ENCODE peak calls at places on chromosomes 5 and 9, in seven cellular contexts. One of them, this sample, is unnamed.

GRCh38 chr5:151675956-151676712 is 10.6 kb downstream of the SPARC start:
- DNase-seq in sciatic nerve: no peak
- DNase-seq in HCT116: no peak
- DNase-seq in activated T-helper 9 cell treated with anti-CD3 and anti-CD28 coated beads, Interleukin-2, amount 50 U/mL, for 16 hours: no peak
- DNase-seq in pancreas: no peak
- DNase-seq in skeletal muscle cell: no peak
- DNase-seq in stimulated activated CD4-positive, alpha-beta T cell treated with anti-CD3 and anti-CD28 coated beads, Interleukin-2, amount 100 ng/mL, for 24 hours: no peak
- DNase-seq in this sample: no peak

GRCh38 chr9:108150736-108151135 is 661.2 kb upstream of the KLF4 start:
- DNase-seq in sciatic nerve: no peak
- DNase-seq in HCT116: no peak
- DNase-seq in activated T-helper 9 cell treated with anti-CD3 and anti-CD28 coated beads, Interleukin-2, amount 50 U/mL, for 16 hours: no peak
- DNase-seq in pancreas: no peak
- DNase-seq in skeletal muscle cell: no peak
- DNase-seq in stimulated activated CD4-positive, alpha-beta T cell treated with anti-CD3 and anti-CD28 coated beads, Interleukin-2, amount 100 ng/mL, for 24 hours: no peak
- DNase-seq in this sample: no peak

GRCh38 chr9:6598249-6598725 is 47.2 kb downstream of the GLDC start:
- DNase-seq in sciatic nerve: no peak
- DNase-seq in HCT116: no peak
- DNase-seq in activated T-helper 9 cell treated with anti-CD3 and anti-CD28 coated beads, Interleukin-2, amount 50 U/mL, for 16 hours: peak; percentile 3
- DNase-seq in pancreas: no peak
- DNase-seq in skeletal muscle cell: no peak
- DNase-seq in stimulated activated CD4-positive, alpha-beta T cell treated with anti-CD3 and anti-CD28 coated beads, Interleukin-2, amount 100 ng/mL, for 24 hours: peak; percentile 31
- DNase-seq in this sample: no peak

GRCh38 chr9:26502311-26502710 is 390.3 kb downstream of the CAAP1 start:
- DNase-seq in sciatic nerve: no peak
- DNase-seq in HCT116: no peak
- DNase-seq in activated T-helper 9 cell treated with anti-CD3 and anti-CD28 coated beads, Interleukin-2, amount 50 U/mL, for 16 hours: no peak
- DNase-seq in pancreas: no peak
- DNase-seq in skeletal muscle cell: no peak
- DNase-seq in stimulated activated CD4-positive, alpha-beta T cell treated with anti-CD3 and anti-CD28 coated beads, Interleukin-2, amount 100 ng/mL, for 24 hours: no peak
- DNase-seq in this sample: no peak

GRCh38 chr5:73892806-73893205 is 266.8 kb downstream of the ARHGEF28 start:
- DNase-seq in sciatic nerve: no peak
- DNase-seq in HCT116: no peak
- DNase-seq in activated T-helper 9 cell treated with anti-CD3 and anti-CD28 coated beads, Interleukin-2, amount 50 U/mL, for 16 hours: no peak
- DNase-seq in pancreas: no peak
- DNase-seq in skeletal muscle cell: peak; percentile 94
- DNase-seq in stimulated activated CD4-positive, alpha-beta T cell treated with anti-CD3 and anti-CD28 coated beads, Interleukin-2, amount 100 ng/mL, for 24 hours: no peak
- DNase-seq in this sample: no peak

GRCh38 chr5:71887680-71888079 is 168.6 kb downstream of the CARTPT start:
- DNase-seq in sciatic nerve: no peak
- DNase-seq in HCT116: peak; percentile 77
- DNase-seq in activated T-helper 9 cell treated with anti-CD3 and anti-CD28 coated beads, Interleukin-2, amount 50 U/mL, for 16 hours: no peak
- DNase-seq in pancreas: no peak
- DNase-seq in skeletal muscle cell: peak; percentile 72
- DNase-seq in stimulated activated CD4-positive, alpha-beta T cell treated with anti-CD3 and anti-CD28 coated beads, Interleukin-2, amount 100 ng/mL, for 24 hours: no peak
- DNase-seq in this sample: peak; percentile 14

GRCh38 chr5:53479656-53480473 is 564 bp upstream of the FST start:
- DNase-seq in sciatic nerve: peak; percentile 85
- DNase-seq in HCT116: no peak
- DNase-seq in activated T-helper 9 cell treated with anti-CD3 and anti-CD28 coated beads, Interleukin-2, amount 50 U/mL, for 16 hours: no peak
- DNase-seq in pancreas: peak; percentile 14
- DNase-seq in skeletal muscle cell: no peak
- DNase-seq in stimulated activated CD4-positive, alpha-beta T cell treated with anti-CD3 and anti-CD28 coated beads, Interleukin-2, amount 100 ng/mL, for 24 hours: no peak
- DNase-seq in this sample: no peak

GRCh38 chr5:139705655-139706587 is 57.8 kb downstream of the CXXC5 start:
- DNase-seq in sciatic nerve: no peak
- DNase-seq in HCT116: no peak
- DNase-seq in activated T-helper 9 cell treated with anti-CD3 and anti-CD28 coated beads, Interleukin-2, amount 50 U/mL, for 16 hours: no peak
- DNase-seq in pancreas: no peak
- DNase-seq in skeletal muscle cell: no peak
- DNase-seq in stimulated activated CD4-positive, alpha-beta T cell treated with anti-CD3 and anti-CD28 coated beads, Interleukin-2, amount 100 ng/mL, for 24 hours: no peak
- DNase-seq in this sample: no peak

GRCh38 chr9:31359071-31359470 is 1025.4 kb upstream of the ACO1 start:
- DNase-seq in sciatic nerve: no peak
- DNase-seq in HCT116: no peak
- DNase-seq in activated T-helper 9 cell treated with anti-CD3 and anti-CD28 coated beads, Interleukin-2, amount 50 U/mL, for 16 hours: no peak
- DNase-seq in pancreas: no peak
- DNase-seq in skeletal muscle cell: no peak
- DNase-seq in stimulated activated CD4-positive, alpha-beta T cell treated with anti-CD3 and anti-CD28 coated beads, Interleukin-2, amount 100 ng/mL, for 24 hours: no peak
- DNase-seq in this sample: no peak

GRCh38 chr5:40678021-40678939 is 1.4 kb upstream of the PTGER4 start:
- DNase-seq in sciatic nerve: no peak
- DNase-seq in HCT116: no peak
- DNase-seq in activated T-helper 9 cell treated with anti-CD3 and anti-CD28 coated beads, Interleukin-2, amount 50 U/mL, for 16 hours: no peak
- DNase-seq in pancreas: no peak
- DNase-seq in skeletal muscle cell: no peak
- DNase-seq in stimulated activated CD4-positive, alpha-beta T cell treated with anti-CD3 and anti-CD28 coated beads, Interleukin-2, amount 100 ng/mL, for 24 hours: no peak
- DNase-seq in this sample: no peak

GRCh38 chr5:154370730-154371334 is 75.0 kb upstream of the SAP30L start:
- DNase-seq in sciatic nerve: no peak
- DNase-seq in HCT116: no peak
- DNase-seq in activated T-helper 9 cell treated with anti-CD3 and anti-CD28 coated beads, Interleukin-2, amount 50 U/mL, for 16 hours: no peak
- DNase-seq in pancreas: no peak
- DNase-seq in skeletal muscle cell: no peak
- DNase-seq in stimulated activated CD4-positive, alpha-beta T cell treated with anti-CD3 and anti-CD28 coated beads, Interleukin-2, amount 100 ng/mL, for 24 hours: no peak
- DNase-seq in this sample: no peak

GRCh38 chr9:124202447-124202971 is 55.2 kb upstream of the NEK6 start:
- DNase-seq in sciatic nerve: no peak
- DNase-seq in HCT116: no peak
- DNase-seq in activated T-helper 9 cell treated with anti-CD3 and anti-CD28 coated beads, Interleukin-2, amount 50 U/mL, for 16 hours: peak; percentile 73
- DNase-seq in pancreas: no peak
- DNase-seq in skeletal muscle cell: no peak
- DNase-seq in stimulated activated CD4-positive, alpha-beta T cell treated with anti-CD3 and anti-CD28 coated beads, Interleukin-2, amount 100 ng/mL, for 24 hours: peak; percentile 84
- DNase-seq in this sample: no peak

GRCh38 chr9:88950341-88951141 is 40.7 kb upstream of the S1PR3 start:
- DNase-seq in sciatic nerve: no peak
- DNase-seq in HCT116: no peak
- DNase-seq in activated T-helper 9 cell treated with anti-CD3 and anti-CD28 coated beads, Interleukin-2, amount 50 U/mL, for 16 hours: no peak
- DNase-seq in pancreas: no peak
- DNase-seq in skeletal muscle cell: peak; percentile 59
- DNase-seq in stimulated activated CD4-positive, alpha-beta T cell treated with anti-CD3 and anti-CD28 coated beads, Interleukin-2, amount 100 ng/mL, for 24 hours: no peak
- DNase-seq in this sample: no peak

GRCh38 chr5:167853421-167853820 is 438.0 kb upstream of the WWC1 start:
- DNase-seq in sciatic nerve: no peak
- DNase-seq in HCT116: no peak
- DNase-seq in activated T-helper 9 cell treated with anti-CD3 and anti-CD28 coated beads, Interleukin-2, amount 50 U/mL, for 16 hours: no peak
- DNase-seq in pancreas: no peak
- DNase-seq in skeletal muscle cell: peak; percentile 24
- DNase-seq in stimulated activated CD4-positive, alpha-beta T cell treated with anti-CD3 and anti-CD28 coated beads, Interleukin-2, amount 100 ng/mL, for 24 hours: no peak
- DNase-seq in this sample: no peak

GRCh38 chr9:121885345-121885901 is 207.7 kb downstream of the TTLL11 start:
- DNase-seq in sciatic nerve: no peak
- DNase-seq in HCT116: no peak
- DNase-seq in activated T-helper 9 cell treated with anti-CD3 and anti-CD28 coated beads, Interleukin-2, amount 50 U/mL, for 16 hours: no peak
- DNase-seq in pancreas: no peak
- DNase-seq in skeletal muscle cell: peak; percentile 45
- DNase-seq in stimulated activated CD4-positive, alpha-beta T cell treated with anti-CD3 and anti-CD28 coated beads, Interleukin-2, amount 100 ng/mL, for 24 hours: no peak
- DNase-seq in this sample: no peak

GRCh38 chr5:97534166-97534565 is 351.1 kb upstream of the RIOK2 start:
- DNase-seq in sciatic nerve: no peak
- DNase-seq in HCT116: peak; percentile 51
- DNase-seq in activated T-helper 9 cell treated with anti-CD3 and anti-CD28 coated beads, Interleukin-2, amount 50 U/mL, for 16 hours: no peak
- DNase-seq in pancreas: no peak
- DNase-seq in skeletal muscle cell: peak; percentile 75
- DNase-seq in stimulated activated CD4-positive, alpha-beta T cell treated with anti-CD3 and anti-CD28 coated beads, Interleukin-2, amount 100 ng/mL, for 24 hours: no peak
- DNase-seq in this sample: peak; percentile 19

GRCh38 chr9:15137658-15138356 is 169.2 kb downstream of the TTC39B start:
- DNase-seq in sciatic nerve: no peak
- DNase-seq in HCT116: no peak
- DNase-seq in activated T-helper 9 cell treated with anti-CD3 and anti-CD28 coated beads, Interleukin-2, amount 50 U/mL, for 16 hours: no peak
- DNase-seq in pancreas: no peak
- DNase-seq in skeletal muscle cell: no peak
- DNase-seq in stimulated activated CD4-positive, alpha-beta T cell treated with anti-CD3 and anti-CD28 coated beads, Interleukin-2, amount 100 ng/mL, for 24 hours: no peak
- DNase-seq in this sample: no peak

GRCh38 chr5:141655020-141655419 is 3.8 kb upstream of the FCHSD1 start:
- DNase-seq in sciatic nerve: no peak
- DNase-seq in HCT116: no peak
- DNase-seq in activated T-helper 9 cell treated with anti-CD3 and anti-CD28 coated beads, Interleukin-2, amount 50 U/mL, for 16 hours: no peak
- DNase-seq in pancreas: no peak
- DNase-seq in skeletal muscle cell: no peak
- DNase-seq in stimulated activated CD4-positive, alpha-beta T cell treated with anti-CD3 and anti-CD28 coated beads, Interleukin-2, amount 100 ng/mL, for 24 hours: no peak
- DNase-seq in this sample: no peak

GRCh38 chr5:75053286-75054109 is 1.1 kb upstream of the GCNT4 start:
- DNase-seq in sciatic nerve: peak; percentile 69
- DNase-seq in HCT116: no peak
- DNase-seq in activated T-helper 9 cell treated with anti-CD3 and anti-CD28 coated beads, Interleukin-2, amount 50 U/mL, for 16 hours: no peak
- DNase-seq in pancreas: peak; percentile 62
- DNase-seq in skeletal muscle cell: no peak
- DNase-seq in stimulated activated CD4-positive, alpha-beta T cell treated with anti-CD3 and anti-CD28 coated beads, Interleukin-2, amount 100 ng/mL, for 24 hours: peak; percentile 58
- DNase-seq in this sample: peak; percentile 55

GRCh38 chr9:86708918-86709835 is 238.1 kb downstream of the GAS1 start:
- DNase-seq in sciatic nerve: no peak
- DNase-seq in HCT116: no peak
- DNase-seq in activated T-helper 9 cell treated with anti-CD3 and anti-CD28 coated beads, Interleukin-2, amount 50 U/mL, for 16 hours: no peak
- DNase-seq in pancreas: no peak
- DNase-seq in skeletal muscle cell: no peak
- DNase-seq in stimulated activated CD4-positive, alpha-beta T cell treated with anti-CD3 and anti-CD28 coated beads, Interleukin-2, amount 100 ng/mL, for 24 hours: no peak
- DNase-seq in this sample: no peak

GRCh38 chr5:65823174-65823573 is 101.2 kb downstream of the NLN start:
- DNase-seq in sciatic nerve: no peak
- DNase-seq in HCT116: peak; percentile 32
- DNase-seq in activated T-helper 9 cell treated with anti-CD3 and anti-CD28 coated beads, Interleukin-2, amount 50 U/mL, for 16 hours: no peak
- DNase-seq in pancreas: no peak
- DNase-seq in skeletal muscle cell: no peak
- DNase-seq in stimulated activated CD4-positive, alpha-beta T cell treated with anti-CD3 and anti-CD28 coated beads, Interleukin-2, amount 100 ng/mL, for 24 hours: no peak
- DNase-seq in this sample: no peak

GRCh38 chr5:149886697-149887470 is 57.7 kb downstream of the PDE6A start:
- DNase-seq in sciatic nerve: no peak
- DNase-seq in HCT116: no peak
- DNase-seq in activated T-helper 9 cell treated with anti-CD3 and anti-CD28 coated beads, Interleukin-2, amount 50 U/mL, for 16 hours: no peak
- DNase-seq in pancreas: no peak
- DNase-seq in skeletal muscle cell: peak; percentile 71
- DNase-seq in stimulated activated CD4-positive, alpha-beta T cell treated with anti-CD3 and anti-CD28 coated beads, Interleukin-2, amount 100 ng/mL, for 24 hours: no peak
- DNase-seq in this sample: no peak

GRCh38 chr9:4489919-4490704 is at the start of gene SLC1A1:
- DNase-seq in sciatic nerve: peak; percentile 70
- DNase-seq in HCT116: peak; percentile 43
- DNase-seq in activated T-helper 9 cell treated with anti-CD3 and anti-CD28 coated beads, Interleukin-2, amount 50 U/mL, for 16 hours: peak; percentile 1
- DNase-seq in pancreas: peak; percentile 53
- DNase-seq in skeletal muscle cell: no peak
- DNase-seq in stimulated activated CD4-positive, alpha-beta T cell treated with anti-CD3 and anti-CD28 coated beads, Interleukin-2, amount 100 ng/mL, for 24 hours: peak; percentile 24
- DNase-seq in this sample: peak; percentile 72

GRCh38 chr9:136602193-136602885 is 56.5 kb upstream of the NOTCH1 start:
- DNase-seq in sciatic nerve: no peak
- DNase-seq in HCT116: no peak
- DNase-seq in activated T-helper 9 cell treated with anti-CD3 and anti-CD28 coated beads, Interleukin-2, amount 50 U/mL, for 16 hours: no peak
- DNase-seq in pancreas: no peak
- DNase-seq in skeletal muscle cell: no peak
- DNase-seq in stimulated activated CD4-positive, alpha-beta T cell treated with anti-CD3 and anti-CD28 coated beads, Interleukin-2, amount 100 ng/mL, for 24 hours: no peak
- DNase-seq in this sample: no peak

GRCh38 chr5:178186417-178186816 is 754 bp downstream of the GMCL2 start:
- DNase-seq in sciatic nerve: no peak
- DNase-seq in HCT116: no peak
- DNase-seq in activated T-helper 9 cell treated with anti-CD3 and anti-CD28 coated beads, Interleukin-2, amount 50 U/mL, for 16 hours: no peak
- DNase-seq in pancreas: no peak
- DNase-seq in skeletal muscle cell: no peak
- DNase-seq in stimulated activated CD4-positive, alpha-beta T cell treated with anti-CD3 and anti-CD28 coated beads, Interleukin-2, amount 100 ng/mL, for 24 hours: no peak
- DNase-seq in this sample: no peak

This sample was measured in putamen.